ENCODE peak calls at places on chromosomes 16 and 17, in six cellular contexts. X is A549, D is GM10248, O is HCT116, L is activated B cell treated with CpG ODN at 0.5 μM for 24 hours, R is ovary. J is an unnamed sample.

GRCh38 chr17:57832711-57833596 is 16.9 kb downstream of the MRPS23 start:
- DNase-seq in O (peak), L (peak), X (peak), D (peak), R (peak), J (peak)

GRCh38 chr17:51056813-51057510 is 63.7 kb downstream of the SPAG9 start:
- DNase-seq in R (no peak), L (no peak), X (peak), O (peak), D (peak), J (peak)

GRCh38 chr16:88561485-88562369 is 8.5 kb upstream of the ZC3H18 start:
- DNase-seq in L (peak), D (peak), X (peak), R (peak), O (peak), J (no peak)

GRCh38 chr17:49859991-49860953 is 12.4 kb upstream of the TAC4 start:
- DNase-seq in D (no peak), X (no peak), R (no peak), L (no peak), O (no peak), J (no peak)

GRCh38 chr16:2054543-2055245 is 6.9 kb downstream of the TSC2 start:
- DNase-seq in L (no peak), X (no peak), D (no peak), O (no peak), R (no peak), J (no peak)

GRCh38 chr16:1012135-1012534 is 30.6 kb downstream of the SOX8 start:
- DNase-seq in O (no peak), D (no peak), R (no peak), X (no peak), L (no peak), J (no peak)

GRCh38 chr17:64628641-64629040 is 33.5 kb downstream of the SMURF2 start:
- DNase-seq in L (no peak), R (no peak), X (no peak), O (no peak), D (peak), J (no peak)

GRCh38 chr16:51286272-51286671 is 135.2 kb upstream of the SALL1 start:
- DNase-seq in D (no peak), R (no peak), L (no peak), X (no peak), O (no peak), J (no peak)

GRCh38 chr16:66925322-66925840 is at the start of gene RRAD:
- DNase-seq in L (no peak), O (no peak), X (no peak), D (no peak), R (peak), J (no peak)

GRCh38 chr16:27980919-27981670 is 82.4 kb downstream of the GSG1L start:
- DNase-seq in D (no peak), L (no peak), R (no peak), O (no peak), X (no peak), J (no peak)

GRCh38 chr17:45985447-45985846 is 13.6 kb upstream of the STH start:
- DNase-seq in O (no peak), L (no peak), X (no peak), R (no peak), D (no peak), J (no peak)

GRCh38 chr17:77836557-77837041 is 121.9 kb upstream of the TNRC6C start:
- DNase-seq in R (no peak), L (no peak), X (no peak), O (peak), D (no peak), J (no peak)

GRCh38 chr17:39192901-39193300 is 4.6 kb downstream of the CACNB1 start:
- DNase-seq in X (no peak), L (no peak), O (no peak), R (no peak), D (no peak), J (no peak)

GRCh38 chr17:57108656-57109392 is 23.8 kb downstream of the AKAP1 start:
- DNase-seq in D (no peak), X (no peak), R (no peak), O (no peak), L (no peak), J (no peak)

GRCh38 chr17:47280072-47280811 is 26.6 kb downstream of the ITGB3 start:
- DNase-seq in L (no peak), R (peak), O (no peak), X (no peak), D (no peak), J (no peak)

GRCh38 chr17:51493206-51493605 is 232.9 kb downstream of the UTP18 start:
- DNase-seq in R (no peak), D (no peak), O (no peak), L (no peak), X (no peak), J (no peak)

GRCh38 chr16:25747160-25747758 is 55.5 kb downstream of the HS3ST4 start:
- DNase-seq in R (no peak), L (no peak), O (no peak), D (no peak), X (no peak), J (no peak)

GRCh38 chr16:89178453-89179147 is 7.1 kb downstream of the CDH15 start:
- DNase-seq in R (no peak), X (no peak), D (no peak), O (no peak), L (no peak), J (no peak)

GRCh38 chr17:79563237-79564013 is 47.4 kb downstream of the RBFOX3 start:
- DNase-seq in L (no peak), D (no peak), R (no peak), X (peak), O (peak), J (no peak)

GRCh38 chr17:17141860-17142552 is 64.1 kb downstream of the PLD6 start:
- DNase-seq in X (peak), R (peak), L (no peak), D (peak), O (no peak), J (no peak)

GRCh38 chr16:69893086-69893485 is 58.0 kb upstream of the CLEC18A start:
- DNase-seq in R (no peak), O (no peak), L (no peak), X (no peak), D (no peak), J (no peak)

GRCh38 chr16:65489531-65490023 is 367.7 kb upstream of the CDH11 start:
- DNase-seq in X (no peak), R (no peak), O (no peak), D (no peak), L (no peak), J (no peak)

GRCh38 chr17:63699638-63700527 is at the start of gene LIMD2:
- DNase-seq in R (peak), X (peak), D (peak), O (no peak), L (peak), J (no peak)

GRCh38 chr16:24568392-24568791 is 29.0 kb downstream of the RBBP6 start:
- DNase-seq in X (no peak), R (no peak), L (no peak), D (no peak), O (no peak), J (no peak)

GRCh38 chr17:58527306-58527705 is 12.9 kb upstream of the MTMR4 start:
- DNase-seq in D (no peak), R (no peak), L (no peak), X (no peak), O (no peak), J (no peak)

GRCh38 chr17:74770498-74771318 is 5.4 kb downstream of the NAT9 start:
- DNase-seq in D (peak), O (peak), X (peak), R (no peak), L (peak), J (no peak)

GRCh38 chr17:74192950-74193781 is 10.3 kb upstream of the RPL38 start:
- DNase-seq in D (no peak), X (no peak), R (no peak), L (no peak), O (no peak), J (no peak)

GRCh38 chr16:58086381-58087208 is 42.6 kb downstream of the CFAP20 start:
- DNase-seq in D (no peak), R (no peak), L (no peak), X (no peak), O (no peak), J (no peak)

GRCh38 chr17:3794890-3795757 is 5.9 kb downstream of the ITGAE start:
- DNase-seq in X (peak), D (no peak), L (no peak), O (no peak), R (no peak), J (no peak)

GRCh38 chr16:52251495-52251894 is 295.4 kb downstream of the TOX3 start:
- DNase-seq in O (no peak), R (no peak), D (no peak), X (no peak), L (no peak), J (no peak)

GRCh38 chr17:55527520-55528118 is 16.4 kb upstream of the SMIM36 start:
- DNase-seq in D (no peak), X (peak), L (no peak), R (peak), O (peak), J (no peak)

GRCh38 chr17:7632492-7632894 is 2.6 kb downstream of the SHBG start:
- DNase-seq in X (peak), R (no peak), D (peak), O (peak), L (no peak), J (no peak)

GRCh38 chr17:65360961-65361552 is 200.4 kb downstream of the AXIN2 start:
- DNase-seq in X (no peak), R (no peak), D (no peak), O (no peak), L (no peak), J (no peak)

GRCh38 chr16:31214705-31215286 is 877 bp downstream of the TRIM72 start:
- DNase-seq in R (no peak), D (no peak), L (peak), X (no peak), O (no peak), J (no peak)
- TF ChIP-seq CTCF in R (no peak), D (no peak), L (no peak), X (no peak), O (no peak), J (no peak)

GRCh38 chr17:36592711-36593321 is 1.1 kb downstream of the DHRS11 start:
- DNase-seq in D (no peak), X (no peak), R (no peak), L (no peak), O (no peak), J (no peak)
- TF ChIP-seq CTCF in D (no peak), X (no peak), R (no peak), L (no peak), O (no peak), J (no peak)

GRCh38 chr16:20300312-20301097 is 26.8 kb downstream of the GP2 start:
- DNase-seq in O (peak), D (peak), L (no peak), R (peak), X (peak), J (peak)
- TF ChIP-seq CTCF in O (peak), D (peak), L (no peak), R (no peak), X (peak), J (peak)

DNA sequence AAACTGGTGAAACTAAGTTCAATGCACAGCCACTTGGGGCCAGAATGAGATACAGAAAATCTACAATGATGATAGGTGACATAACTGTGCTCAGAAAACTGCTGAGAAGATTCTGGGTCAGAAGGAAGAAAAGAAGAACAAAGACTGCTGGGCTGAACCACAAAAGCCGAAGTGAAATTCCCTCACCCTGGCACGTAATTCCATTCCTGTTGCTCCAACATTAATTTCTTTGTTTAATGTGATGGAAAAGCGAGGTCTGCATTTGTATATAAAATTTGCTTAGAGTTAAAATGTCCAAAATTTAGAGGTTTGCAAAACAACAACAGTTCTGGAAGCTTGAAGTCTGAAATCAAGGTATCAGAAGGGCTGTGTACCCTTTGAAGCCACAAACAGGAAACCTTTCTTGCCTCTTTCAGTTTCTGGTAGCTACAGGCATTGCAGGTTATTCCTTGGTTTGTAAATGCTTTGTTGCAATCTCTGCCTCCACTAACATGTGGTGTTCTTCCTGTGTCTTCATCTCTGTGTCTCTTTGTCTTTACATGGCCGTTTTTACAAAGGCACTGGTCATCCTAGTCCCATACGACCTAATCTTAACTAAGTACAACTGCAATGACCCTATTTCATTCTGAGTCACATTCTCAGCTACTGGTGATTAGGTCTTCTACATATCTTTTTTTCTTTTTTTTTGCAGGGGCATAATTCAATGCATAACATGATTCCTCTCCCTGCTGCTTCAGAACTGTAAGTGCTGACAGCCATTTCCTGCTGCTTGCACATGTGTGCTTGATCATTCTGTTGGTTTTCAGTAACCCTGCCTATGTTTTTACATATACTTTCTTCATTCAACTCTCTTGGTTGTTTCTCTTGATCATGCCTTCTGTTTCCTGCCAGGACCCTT is 603.0 kb upstream of the CDH8 start:
- DNase-seq in R (no peak), X (no peak), L (no peak), D (peak), O (no peak), J (peak)
- TF ChIP-seq CTCF in R (no peak), X (no peak), L (no peak), D (no peak), O (no peak), J (no peak)

DNA sequence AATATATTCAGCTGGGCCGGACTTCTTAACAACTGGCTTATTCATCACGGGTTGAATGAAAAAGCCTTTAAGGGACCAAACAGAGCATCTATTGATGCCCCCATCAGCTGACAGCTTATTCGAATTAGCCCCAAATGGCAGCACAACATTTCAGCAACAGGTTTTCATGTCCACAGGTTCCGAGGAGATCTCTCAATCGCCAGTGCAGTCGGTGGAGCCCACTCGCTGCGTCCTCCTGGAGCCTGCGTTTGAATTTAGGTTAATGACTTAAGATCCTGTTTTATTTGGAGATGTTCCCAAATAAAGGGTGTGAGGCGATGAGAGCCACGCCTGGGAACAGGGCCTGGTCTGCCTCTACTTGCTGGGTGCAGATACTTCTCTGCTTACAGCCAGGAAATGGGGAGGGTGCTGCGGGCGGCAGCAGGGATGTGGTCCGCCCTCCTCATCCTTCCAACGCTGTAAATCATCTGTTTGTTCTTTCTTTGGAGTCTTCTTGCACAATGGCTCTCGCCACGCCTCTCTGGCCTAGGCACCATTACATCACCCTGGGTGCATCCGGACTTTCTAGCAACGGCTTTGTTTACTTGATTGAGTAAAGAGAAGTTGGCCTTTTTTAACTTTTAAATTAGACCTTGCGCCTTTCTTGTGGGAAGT is 22.6 kb downstream of the NDE1 start:
- DNase-seq in L (no peak), R (peak), O (no peak), X (peak), D (no peak), J (no peak)
- TF ChIP-seq CTCF in L (no peak), R (no peak), O (no peak), X (no peak), D (no peak), J (no peak)

J was measured in GM12864.